ENCODE peak calls at places on chromosomes 13 and 19, in nine cellular contexts. K is ovary, H is body of pancreas, Q is tibial nerve, N is thyroid gland, X is heart left ventricle, C is upper lobe of left lung, U is breast epithelium, D is right lobe of liver. G is an unnamed sample.

GRCh38 chr19:29705706-29706105 is 9.4 kb downstream of the C19orf12 start:
- DNase-seq in N (no peak), H (no peak), C (no peak), X (no peak), K (no peak), U (no peak), Q (no peak), D (no peak), G (no peak)

GRCh38 chr13:113972451-113973217 is 1.2 kb downstream of the C13orf46 start:
- DNase-seq in X (peak), D (peak), K (no peak), U (no peak), Q (no peak), H (no peak), N (peak), C (no peak), G (peak)

GRCh38 chr13:76822691-76823267 is 63.4 kb downstream of the KCTD12 start:
- DNase-seq in H (no peak), X (no peak), D (no peak), Q (no peak), K (no peak), U (no peak), N (no peak), C (no peak), G (no peak)

GRCh38 chr13:99320693-99321481 is 13.7 kb upstream of the GPR183 start:
- DNase-seq in N (no peak), U (no peak), Q (no peak), K (no peak), C (no peak), H (no peak), X (no peak), D (no peak), G (no peak)

GRCh38 chr13:103935117-103935516 is 868.9 kb upstream of the SLC10A2 start:
- DNase-seq in N (no peak), X (no peak), C (no peak), D (no peak), H (no peak), U (no peak), Q (no peak), K (no peak), G (no peak)

GRCh38 chr19:287381-287871 is 3.8 kb downstream of the PLPP2 start:
- DNase-seq in C (no peak), K (no peak), Q (no peak), D (no peak), H (no peak), X (peak), N (no peak), U (no peak), G (peak)

GRCh38 chr19:38831142-38831605 is 420 bp downstream of the ECH1 start:
- DNase-seq in K (peak), U (peak), D (peak), H (peak), C (peak), N (peak), Q (no peak), X (peak), G (peak)

GRCh38 chr13:99496322-99497142 is 4.7 kb upstream of the TM9SF2 start:
- DNase-seq in N (peak), K (peak), Q (no peak), X (no peak), C (peak), H (peak), D (peak), U (peak), G (peak)

GRCh38 chr13:31588923-31589322 is 150.4 kb upstream of the RXFP2 start:
- DNase-seq in H (no peak), D (no peak), K (no peak), X (no peak), C (no peak), U (no peak), Q (no peak), N (no peak), G (no peak)

GRCh38 chr13:96533408-96533807 is 443.5 kb downstream of the HS6ST3 start:
- DNase-seq in X (no peak), U (no peak), C (no peak), N (no peak), D (no peak), K (no peak), Q (no peak), H (no peak), G (no peak)

GRCh38 chr19:10551698-10552301 is 8.1 kb downstream of the ATG4D start:
- DNase-seq in Q (no peak), D (no peak), N (no peak), C (peak), X (no peak), H (peak), U (no peak), K (no peak), G (no peak)

GRCh38 chr13:24664726-24665409 is 15.3 kb upstream of the ATP12A start:
- DNase-seq in N (no peak), U (no peak), C (no peak), X (no peak), K (no peak), H (no peak), Q (no peak), D (no peak), G (peak)

GRCh38 chr19:47713046-47714021 is at the start of gene EHD2:
- DNase-seq in U (peak), N (peak), X (peak), H (peak), C (peak), Q (peak), D (peak), K (peak), G (peak)

GRCh38 chr19:36573948-36574726 is 1.0 kb upstream of the ZNF529 start:
- DNase-seq in X (no peak), Q (no peak), C (peak), U (no peak), H (peak), K (no peak), D (no peak), N (peak), G (no peak)

GRCh38 chr13:45340422-45341033 is 455 bp downstream of the TPT1 start:
- DNase-seq in H (peak), Q (peak), D (peak), N (peak), K (peak), X (peak), U (peak), C (peak), G (peak)
- TF ChIP-seq POLR2A in H (no peak), Q (peak), D (no peak), N (no peak), K (peak), X (no peak), U (no peak), C (no peak), G (no peak)

GRCh38 chr19:33613601-33614000 is 8.2 kb upstream of the CHST8 start:
- DNase-seq in H (no peak), C (no peak), U (no peak), K (no peak), N (no peak), X (no peak), Q (no peak), D (no peak), G (no peak)

GRCh38 chr19:33618884-33619283 is 2.9 kb upstream of the CHST8 start:
- DNase-seq in H (no peak), X (no peak), C (no peak), U (no peak), Q (no peak), K (no peak), D (no peak), N (no peak), G (no peak)

GRCh38 chr19:33612928-33613327 is 8.8 kb upstream of the CHST8 start:
- DNase-seq in Q (no peak), N (no peak), C (no peak), D (no peak), K (no peak), H (no peak), X (no peak), U (no peak), G (peak)

GRCh38 chr19:33616857-33617256 is 4.9 kb upstream of the CHST8 start:
- DNase-seq in K (no peak), X (no peak), Q (no peak), N (no peak), C (no peak), H (no peak), U (no peak), D (no peak), G (no peak)

DNA sequence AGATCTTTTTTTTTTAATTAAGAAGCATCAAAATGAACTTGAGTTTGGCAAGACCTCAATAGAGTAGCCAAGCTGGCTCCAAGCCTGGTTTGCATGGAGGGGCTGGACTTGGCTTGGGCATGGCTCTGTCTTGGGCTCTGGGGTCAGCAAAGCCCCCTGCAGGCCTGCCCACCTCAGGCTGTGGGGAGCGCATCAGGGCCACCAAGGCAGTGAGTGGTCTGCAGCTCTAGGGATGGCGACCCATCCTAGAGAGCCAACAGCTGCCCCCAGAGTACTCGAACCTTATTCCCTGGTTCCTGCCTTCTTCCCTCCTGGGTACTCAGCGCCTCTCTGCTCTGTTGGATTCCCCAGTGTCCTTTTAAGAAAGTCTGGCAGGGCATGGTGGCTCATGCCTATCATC is 5.4 kb upstream of the CHST8 start:
- DNase-seq in X (no peak), C (no peak), N (no peak), K (no peak), U (no peak), H (no peak), Q (no peak), D (no peak), G (no peak)
- TF ChIP-seq CTCF in X (no peak), C (no peak), N (no peak), K (no peak), U (no peak), H (no peak), Q (no peak), D (no peak), G (no peak)

GRCh38 chr13:66661336-66661735 is 568.8 kb downstream of the PCDH9 start:
- DNase-seq in D (no peak), U (no peak), N (no peak), C (no peak), K (no peak), X (no peak), H (no peak), Q (no peak), G (no peak)
- H3K4me3 ChIP-seq in D (no peak), U (no peak), N (no peak), C (no peak), K (no peak), X (no peak), H (no peak), Q (no peak), G (no peak)

GRCh38 chr19:53254451-53255341 is at the start of gene ZNF677:
- DNase-seq in H (peak), D (peak), U (peak), K (peak), Q (peak), C (peak), N (peak), X (peak), G (peak)
- TF ChIP-seq POLR2A in H (no peak), D (no peak), U (no peak), K (peak), Q (peak), C (peak), N (no peak), X (no peak), G (no peak)

GRCh38 chr13:78598933-78599332 is 4.4 kb downstream of the POU4F1 start:
- DNase-seq in X (no peak), K (no peak), H (no peak), U (no peak), C (no peak), N (no peak), Q (no peak), D (no peak), G (no peak)
- TF ChIP-seq CTCF in X (no peak), K (no peak), H (no peak), U (no peak), C (no peak), N (no peak), Q (no peak), D (no peak), G (no peak)

GRCh38 chr13:30154931-30155330 is 152.4 kb downstream of the KATNAL1 start:
- DNase-seq in Q (no peak), N (no peak), C (no peak), X (peak), H (no peak), K (no peak), U (no peak), D (no peak), G (no peak)

GRCh38 chr13:30151398-30151797 is 156.0 kb downstream of the KATNAL1 start:
- DNase-seq in U (no peak), K (no peak), N (no peak), D (no peak), X (no peak), C (no peak), H (no peak), Q (no peak), G (no peak)

GRCh38 chr13:30156270-30156669 is 151.1 kb downstream of the KATNAL1 start:
- DNase-seq in C (no peak), K (no peak), H (no peak), X (no peak), D (no peak), Q (no peak), N (no peak), U (no peak), G (no peak)

GRCh38 chr13:30154531-30154930 is 152.8 kb downstream of the KATNAL1 start:
- DNase-seq in C (no peak), X (peak), D (no peak), Q (no peak), U (no peak), H (no peak), N (no peak), K (no peak), G (no peak)

GRCh38 chr13:30153871-30154426 is 153.4 kb downstream of the KATNAL1 start:
- DNase-seq in Q (no peak), K (no peak), X (peak), D (no peak), U (no peak), N (peak), C (no peak), H (no peak), G (no peak)
- H3K4me3 ChIP-seq in Q (no peak), K (no peak), X (no peak), D (no peak), U (no peak), N (no peak), C (no peak), H (no peak), G (no peak)